ENCODE peak calls at places on chromosomes 4 and X, in four cellular contexts. G, C, P and F are unnamed samples.

GRCh38 chr4:25290490-25291067 is 22.0 kb upstream of the ZCCHC4 start:
- DNase-seq in G (no peak), C (no peak), P (no peak), F (no peak)

GRCh38 chrX:27918799-27919198 is 62.5 kb downstream of the DCAF8L1 start:
- DNase-seq in C (no peak), P (no peak), G (no peak), F (no peak)

GRCh38 chr4:141713185-141713584 is 76.8 kb downstream of the IL15 start:
- DNase-seq in G (no peak), P (no peak), C (no peak), F (no peak)

GRCh38 chr4:100848865-100849264 is 331.0 kb upstream of the EMCN start:
- DNase-seq in C (no peak), P (no peak), G (no peak), F (no peak)

GRCh38 chr4:67869580-67870190 is 14.1 kb downstream of the TMPRSS11D start:
- DNase-seq in G (no peak), C (no peak), P (no peak), F (no peak)

GRCh38 chr4:94746746-94747145 is 11.0 kb upstream of the BMPR1B start:
- DNase-seq in G (no peak), P (no peak), C (no peak), F (no peak)

GRCh38 chr4:142406051-142406549 is 440.0 kb downstream of the INPP4B start:
- DNase-seq in P (no peak), C (no peak), G (no peak), F (no peak)

GRCh38 chr4:139740531-139741041 is 75.0 kb downstream of the MGST2 start:
- DNase-seq in C (no peak), P (no peak), G (no peak), F (no peak)

GRCh38 chr4:169765845-169766244 is 8.1 kb upstream of the HPF1 start:
- DNase-seq in G (no peak), C (no peak), P (no peak), F (no peak)

GRCh38 chr4:121127100-121127499 is 37.0 kb downstream of the TNIP3 start:
- DNase-seq in G (no peak), C (no peak), P (no peak), F (no peak)

GRCh38 chr4:60403986-60404385 is 796.1 kb upstream of the ADGRL3 start:
- DNase-seq in C (no peak), G (no peak), P (no peak), F (no peak)

GRCh38 chr4:2907706-2908293 is 55.4 kb downstream of the NOP14 start:
- DNase-seq in C (no peak), P (no peak), G (no peak), F (no peak)

GRCh38 chrX:136754641-136755040 is 26.1 kb downstream of the ARHGEF6 start:
- DNase-seq in G (no peak), P (no peak), C (no peak), F (no peak)

GRCh38 chr4:106305435-106306055 is 10.5 kb downstream of the TBCK start:
- DNase-seq in C (no peak), G (no peak), P (no peak), F (no peak)

GRCh38 chr4:41024556-41025491 is 189.5 kb downstream of the APBB2 start:
- DNase-seq in P (no peak), G (no peak), C (no peak), F (no peak)

GRCh38 chr4:5477613-5478012 is 230.7 kb downstream of the EVC2 start:
- DNase-seq in C (no peak), P (no peak), G (no peak), F (no peak)

GRCh38 chrX:105328773-105329172 is 108.3 kb upstream of the TEX13A start:
- DNase-seq in P (no peak), C (no peak), G (no peak), F (no peak)

GRCh38 chr4:141977433-141977832 is 341.1 kb downstream of the IL15 start:
- DNase-seq in G (no peak), P (no peak), C (no peak), F (no peak)

GRCh38 chrX:140918398-140919043 is 83.9 kb upstream of the SPANXB1 start:
- DNase-seq in G (peak; percentile 38), P (no peak), C (no peak), F (no peak)

GRCh38 chr4:57081651-57082349 is 28.4 kb downstream of the IGFBP7 start:
- DNase-seq in P (no peak), C (no peak), G (no peak), F (no peak)

GRCh38 chr4:155578219-155578618 is 88.4 kb upstream of the GUCY1A1 start:
- DNase-seq in C (no peak), P (no peak), G (no peak), F (no peak)

GRCh38 chr4:8473920-8474590 is 33.5 kb downstream of the TRMT44 start:
- DNase-seq in G (no peak), C (no peak), P (no peak), F (no peak)

GRCh38 chr4:74631338-74631737 is 163.0 kb downstream of the BTC start:
- DNase-seq in G (no peak), C (no peak), P (no peak), F (no peak)

GRCh38 chrX:117835034-117835433 is 281.6 kb downstream of the KLHL13 start:
- DNase-seq in P (no peak), C (no peak), G (peak; percentile 4), F (no peak)

GRCh38 chrX:123088331-123088730 is 95.7 kb upstream of the GRIA3 start:
- DNase-seq in P (no peak), C (no peak), G (no peak), F (no peak)

GRCh38 chrX:148024425-148025148 is 43.5 kb downstream of the FMR1NB start:
- DNase-seq in G (no peak), P (no peak), C (no peak), F (no peak)